ENCODE peak calls at places on chromosomes 12 and 14, in ten cellular contexts. One of them, this sample, is unnamed.
A peak's percentile ranks its signal among the peaks of the same experiment; 100 is the strongest.

GRCh38 chr12:120642086-120642485 is 1.7 kb downstream of the CABP1 start:
- DNase-seq in CD8-positive, alpha-beta memory T cell: no peak
- DNase-seq in nephron progenitor cell: no peak
- DNase-seq in choroid plexus epithelial cell: no peak
- DNase-seq in fibroblast of the conjunctiva: no peak
- DNase-seq in endothelial cell: no peak
- DNase-seq in AG04450: no peak
- DNase-seq in H9: no peak
- DNase-seq in psoas muscle: no peak
- DNase-seq in amniotic stem cell: no peak
- DNase-seq in this sample: no peak

GRCh38 chr12:17370621-17371020 is 719.4 kb downstream of the RERGL start:
- DNase-seq in CD8-positive, alpha-beta memory T cell: no peak
- DNase-seq in nephron progenitor cell: no peak
- DNase-seq in choroid plexus epithelial cell: no peak
- DNase-seq in fibroblast of the conjunctiva: no peak
- DNase-seq in endothelial cell: no peak
- DNase-seq in AG04450: no peak
- DNase-seq in H9: no peak
- DNase-seq in psoas muscle: no peak
- DNase-seq in amniotic stem cell: no peak
- DNase-seq in this sample: no peak

GRCh38 chr14:75422169-75422568 is 5.7 kb upstream of the JDP2 start:
- DNase-seq in CD8-positive, alpha-beta memory T cell: no peak
- DNase-seq in nephron progenitor cell: no peak
- DNase-seq in choroid plexus epithelial cell: peak; percentile 48
- DNase-seq in fibroblast of the conjunctiva: no peak
- DNase-seq in endothelial cell: no peak
- DNase-seq in AG04450: peak; percentile 44
- DNase-seq in H9: no peak
- DNase-seq in psoas muscle: no peak
- DNase-seq in amniotic stem cell: peak; percentile 19
- DNase-seq in this sample: no peak

GRCh38 chr14:36724162-36724561 is 62.5 kb downstream of the PAX9 start:
- DNase-seq in CD8-positive, alpha-beta memory T cell: no peak
- DNase-seq in nephron progenitor cell: no peak
- DNase-seq in choroid plexus epithelial cell: no peak
- DNase-seq in fibroblast of the conjunctiva: no peak
- DNase-seq in endothelial cell: no peak
- DNase-seq in AG04450: no peak
- DNase-seq in H9: peak; percentile 71
- DNase-seq in psoas muscle: no peak
- DNase-seq in amniotic stem cell: no peak
- DNase-seq in this sample: no peak

GRCh38 chr12:10722905-10723866 is at the start of gene YBX3:
- DNase-seq in CD8-positive, alpha-beta memory T cell: peak; percentile 49
- DNase-seq in nephron progenitor cell: peak; percentile 76
- DNase-seq in choroid plexus epithelial cell: peak; percentile 83
- DNase-seq in fibroblast of the conjunctiva: peak; percentile 65
- DNase-seq in endothelial cell: peak; percentile 75
- DNase-seq in AG04450: peak; percentile 41
- DNase-seq in H9: peak; percentile 82
- DNase-seq in psoas muscle: peak; percentile 95
- DNase-seq in amniotic stem cell: peak; percentile 37
- DNase-seq in this sample: peak; percentile 86

GRCh38 chr12:90124914-90125313 is 416.3 kb upstream of the ATP2B1 start:
- DNase-seq in CD8-positive, alpha-beta memory T cell: no peak
- DNase-seq in nephron progenitor cell: no peak
- DNase-seq in choroid plexus epithelial cell: no peak
- DNase-seq in fibroblast of the conjunctiva: no peak
- DNase-seq in endothelial cell: no peak
- DNase-seq in AG04450: no peak
- DNase-seq in H9: no peak
- DNase-seq in psoas muscle: no peak
- DNase-seq in amniotic stem cell: no peak
- DNase-seq in this sample: no peak

GRCh38 chr12:130137141-130138018 is 24.9 kb upstream of the FZD10 start:
- DNase-seq in CD8-positive, alpha-beta memory T cell: no peak
- DNase-seq in nephron progenitor cell: no peak
- DNase-seq in choroid plexus epithelial cell: no peak
- DNase-seq in fibroblast of the conjunctiva: no peak
- DNase-seq in endothelial cell: no peak
- DNase-seq in AG04450: no peak
- DNase-seq in H9: peak; percentile 68
- DNase-seq in psoas muscle: peak; percentile 43
- DNase-seq in amniotic stem cell: no peak
- DNase-seq in this sample: no peak

GRCh38 chr12:106645074-106645421 is 62.2 kb downstream of the RFX4 start:
- DNase-seq in CD8-positive, alpha-beta memory T cell: no peak
- DNase-seq in nephron progenitor cell: no peak
- DNase-seq in choroid plexus epithelial cell: peak; percentile 39
- DNase-seq in fibroblast of the conjunctiva: no peak
- DNase-seq in endothelial cell: no peak
- DNase-seq in AG04450: no peak
- DNase-seq in H9: no peak
- DNase-seq in psoas muscle: peak; percentile 72
- DNase-seq in amniotic stem cell: no peak
- DNase-seq in this sample: peak; percentile 72

GRCh38 chr14:71680733-71681387 is 251.4 kb upstream of the RGS6 start:
- DNase-seq in CD8-positive, alpha-beta memory T cell: no peak
- DNase-seq in nephron progenitor cell: no peak
- DNase-seq in choroid plexus epithelial cell: no peak
- DNase-seq in fibroblast of the conjunctiva: no peak
- DNase-seq in endothelial cell: no peak
- DNase-seq in AG04450: no peak
- DNase-seq in H9: peak; percentile 41
- DNase-seq in psoas muscle: no peak
- DNase-seq in amniotic stem cell: no peak
- DNase-seq in this sample: no peak

GRCh38 chr12:113994051-113994450 is 27.9 kb upstream of the RBM19 start:
- DNase-seq in CD8-positive, alpha-beta memory T cell: no peak
- DNase-seq in nephron progenitor cell: no peak
- DNase-seq in choroid plexus epithelial cell: no peak
- DNase-seq in fibroblast of the conjunctiva: no peak
- DNase-seq in endothelial cell: no peak
- DNase-seq in AG04450: no peak
- DNase-seq in H9: no peak
- DNase-seq in psoas muscle: no peak
- DNase-seq in amniotic stem cell: no peak
- DNase-seq in this sample: no peak

GRCh38 chr12:123916729-123917128 is 55.9 kb downstream of the CCDC92 start:
- DNase-seq in CD8-positive, alpha-beta memory T cell: no peak
- DNase-seq in nephron progenitor cell: no peak
- DNase-seq in choroid plexus epithelial cell: no peak
- DNase-seq in fibroblast of the conjunctiva: no peak
- DNase-seq in endothelial cell: no peak
- DNase-seq in AG04450: no peak
- DNase-seq in H9: no peak
- DNase-seq in psoas muscle: peak; percentile 15
- DNase-seq in amniotic stem cell: no peak
- DNase-seq in this sample: no peak